ENCODE peak calls at places on chromosomes 3 and 15, in four cellular contexts. F is trophoblast cell, T is astrocyte, E is DND-41. W is an unnamed sample.

GRCh38 chr3:114035146-114035545 is 21.2 kb downstream of the CCDC191 start:
- DNase-seq in E (no peak), F (no peak), T (peak), W (no peak)

GRCh38 chr3:66239513-66240135 is 18.8 kb downstream of the SLC25A26 start:
- DNase-seq in E (peak), T (no peak), F (no peak), W (no peak)

GRCh38 chr15:89243046-89243690 is 611 bp upstream of the FANCI start:
- DNase-seq in F (no peak), T (no peak), E (no peak), W (no peak)

GRCh38 chr3:122665226-122665786 is 15.3 kb upstream of the PARP14 start:
- DNase-seq in T (no peak), F (no peak), E (no peak), W (no peak)

GRCh38 chr3:124235446-124235845 is 243.5 kb upstream of the ROPN1 start:
- DNase-seq in F (no peak), E (no peak), T (no peak), W (no peak)

GRCh38 chr3:52490938-52491526 is 4.1 kb upstream of the STAB1 start:
- DNase-seq in F (no peak), E (no peak), T (peak), W (no peak)

GRCh38 chr15:65731926-65732325 is 60.2 kb downstream of the DENND4A start:
- DNase-seq in E (no peak), F (no peak), T (no peak), W (no peak)

GRCh38 chr3:194294888-194295214 is 56.3 kb downstream of the CPN2 start:
- DNase-seq in F (no peak), E (no peak), T (no peak), W (no peak)

GRCh38 chr3:53171827-53172505 is 11.0 kb downstream of the PRKCD start:
- DNase-seq in F (no peak), T (no peak), E (no peak), W (no peak)

GRCh38 chr3:157074490-157074889 is 85.5 kb downstream of the CCNL1 start:
- DNase-seq in T (no peak), F (no peak), E (no peak), W (no peak)

GRCh38 chr3:52291508-52292181 is 4.0 kb downstream of the GLYCTK start:
- DNase-seq in F (no peak), E (peak), T (no peak), W (peak)

GRCh38 chr15:59160880-59161593 is 45.6 kb upstream of the LDHAL6B start:
- DNase-seq in F (no peak), T (no peak), E (no peak), W (no peak)

GRCh38 chr3:159947220-159947619 is 41.4 kb upstream of the IL12A start:
- DNase-seq in T (peak), E (no peak), F (peak), W (no peak)

GRCh38 chr15:90016721-90017120 is 15.6 kb downstream of the ZNF710 start:
- DNase-seq in F (no peak), T (no peak), E (peak), W (no peak)

GRCh38 chr3:32451049-32451659 is 51.5 kb downstream of the CMTM6 start:
- DNase-seq in F (no peak), T (no peak), E (no peak), W (no peak)

GRCh38 chr15:29129903-29130302 is 139.7 kb downstream of the NSMCE3 start:
- DNase-seq in E (no peak), T (no peak), F (no peak), W (no peak)

GRCh38 chr3:170961616-170962400 is 53.4 kb upstream of the EIF5A2 start:
- DNase-seq in E (no peak), F (peak), T (peak), W (peak)

GRCh38 chr3:161415506-161416231 is 44.4 kb upstream of the SPTSSB start:
- DNase-seq in T (peak), F (no peak), E (no peak), W (no peak)

GRCh38 chr15:90264649-90265048 is 823 bp upstream of the NGRN start:
- DNase-seq in F (no peak), T (no peak), E (peak), W (peak)

GRCh38 chr3:185175370-185175987 is 22.6 kb upstream of the C3orf70 start:
- DNase-seq in E (no peak), F (no peak), T (no peak), W (peak)

GRCh38 chr3:56899851-56900250 is 98.1 kb upstream of the ARHGEF3 start:
- DNase-seq in E (no peak), F (no peak), T (no peak), W (no peak)

GRCh38 chr15:63968122-63968524 is 78.2 kb downstream of the DAPK2 start:
- DNase-seq in E (no peak), T (no peak), F (no peak), W (peak)

GRCh38 chr3:53226142-53226840 is 29.5 kb downstream of the TKT start:
- DNase-seq in F (no peak), E (no peak), T (no peak), W (no peak)

GRCh38 chr3:25567390-25567789 is 97.3 kb downstream of the TOP2B start:
- DNase-seq in F (no peak), T (peak), E (no peak), W (no peak)

GRCh38 chr15:74725241-74725774 is at the start of gene CYP1A1:
- DNase-seq in E (no peak), T (no peak), F (no peak), W (peak)

GRCh38 chr3:3307491-3307890 is 128.0 kb upstream of the CRBN start:
- DNase-seq in T (no peak), F (no peak), E (no peak), W (no peak)

GRCh38 chr3:9754678-9755077 is 4.9 kb downstream of the OGG1 start:
- DNase-seq in T (no peak), F (no peak), E (no peak), W (no peak)

GRCh38 chr3:167913218-167913902 is 177.8 kb downstream of the SERPINI1 start:
- DNase-seq in F (no peak), E (no peak), T (peak), W (no peak)

GRCh38 chr3:14508966-14509795 is 31.0 kb downstream of the GRIP2 start:
- DNase-seq in E (peak), T (no peak), F (peak), W (peak)

GRCh38 chr3:195690951-195691350 is 29.8 kb upstream of the MUC20 start:
- DNase-seq in T (no peak), E (no peak), F (no peak), W (no peak)

GRCh38 chr3:19811689-19812088 is 122.3 kb downstream of the EFHB start:
- DNase-seq in F (no peak), E (no peak), T (no peak), W (no peak)

GRCh38 chr3:132773071-132773619 is 50.9 kb upstream of the NPHP3 start:
- DNase-seq in F (no peak), E (no peak), T (peak), W (no peak)

GRCh38 chr15:85879334-85880163 is 84.8 kb upstream of the KLHL25 start:
- DNase-seq in T (no peak), E (no peak), F (peak), W (no peak)

GRCh38 chr3:71684752-71685151 is 40.5 kb downstream of the EIF4E3 start:
- DNase-seq in F (no peak), E (no peak), T (peak), W (peak)

GRCh38 chr3:169389925-169390253 is 273.6 kb downstream of the MECOM start:
- DNase-seq in T (no peak), E (no peak), F (no peak), W (peak)

DNA sequence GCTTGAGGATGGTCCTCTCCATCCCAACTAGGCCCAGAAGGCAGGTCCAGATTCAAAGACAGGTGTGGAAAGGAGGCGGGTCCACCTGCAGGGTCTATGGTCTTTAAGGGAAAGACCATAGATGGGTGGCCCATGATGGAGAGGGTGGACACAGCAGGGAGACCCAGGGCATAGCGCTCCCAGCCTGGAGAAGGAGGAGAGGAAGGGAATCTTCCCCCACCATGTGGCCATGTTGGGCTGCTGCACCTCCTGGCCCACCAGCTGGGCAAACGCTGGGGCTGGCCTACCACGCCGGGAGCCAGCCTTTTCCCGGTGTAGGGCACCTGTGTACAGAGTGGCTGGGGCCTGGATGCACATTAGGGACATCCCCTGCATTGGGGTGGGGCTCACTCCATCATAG is 265.2 kb upstream of the TLE3 start:
- DNase-seq in F (peak), T (peak), E (no peak), W (no peak)
- H3K9ac ChIP-seq in F (no peak), T (no peak), E (no peak), W (no peak)

GRCh38 chr3:178510496-178510895 is 25.7 kb upstream of the KCNMB2 start:
- DNase-seq in F (no peak), T (no peak), E (no peak), W (no peak)
- H3K9ac ChIP-seq in F (no peak), T (no peak), E (no peak), W (no peak)

GRCh38 chr3:100083209-100083608 is 31.1 kb downstream of the FILIP1L start:
- DNase-seq in E (no peak), F (no peak), T (no peak), W (no peak)
- H3K9ac ChIP-seq in E (no peak), F (no peak), T (no peak), W (no peak)

GRCh38 chr3:178419078-178419477 is 117.2 kb upstream of the KCNMB2 start:
- DNase-seq in E (no peak), F (peak), T (peak), W (no peak)
- H3K9ac ChIP-seq in E (no peak), F (no peak), T (no peak), W (no peak)

DNA sequence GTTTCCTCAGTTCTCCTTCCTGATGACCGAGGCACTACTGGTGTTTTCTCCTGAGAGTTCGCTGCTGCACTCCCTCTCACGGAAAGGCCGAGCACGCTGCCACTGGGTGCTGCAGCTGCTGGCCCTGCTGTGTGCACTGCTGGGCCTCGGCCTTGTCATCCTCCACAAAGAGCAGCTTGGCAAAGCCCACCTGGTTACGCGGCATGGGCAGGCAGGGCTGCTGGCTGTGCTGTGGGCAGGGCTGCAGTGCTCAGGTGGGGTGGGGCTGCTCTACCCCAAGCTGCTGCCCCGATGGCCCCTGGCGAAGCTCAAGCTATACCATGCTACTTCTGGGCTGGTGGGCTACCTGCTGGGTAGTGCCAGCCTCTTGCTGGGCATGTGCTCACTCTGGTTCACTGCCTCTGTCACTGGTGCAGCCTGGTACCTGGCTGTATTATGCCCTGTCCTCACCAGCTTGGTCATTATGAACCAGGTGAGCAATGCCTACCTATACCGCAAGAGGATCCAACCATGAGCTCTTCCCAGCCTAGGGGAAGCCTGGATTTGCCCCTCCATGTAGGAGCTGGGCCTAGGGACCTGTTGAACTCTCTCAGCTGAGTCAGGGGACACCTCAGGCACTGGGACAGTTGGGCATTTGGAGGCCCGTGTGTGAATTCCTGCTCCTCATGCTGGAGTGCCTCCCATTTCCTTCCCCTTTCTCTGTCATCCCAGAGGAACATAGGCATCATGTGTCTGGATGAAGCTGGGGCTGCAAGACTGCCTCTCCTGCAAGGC is 2.8 kb downstream of the CYB561D2 start:
- DNase-seq in T (no peak), F (no peak), E (no peak), W (no peak)
- H3K9ac ChIP-seq in T (no peak), F (no peak), E (no peak), W (no peak)

GRCh38 chr3:36903119-36903882 is 41.6 kb downstream of the TRANK1 start:
- DNase-seq in T (no peak), E (peak), F (no peak), W (no peak)

GRCh38 chr3:36905545-36905944 is 39.3 kb downstream of the TRANK1 start:
- DNase-seq in F (no peak), E (no peak), T (no peak), W (no peak)

GRCh38 chr3:36904641-36905040 is 40.2 kb downstream of the TRANK1 start:
- DNase-seq in T (no peak), E (no peak), F (no peak), W (no peak)

GRCh38 chr3:36900474-36901443 is 44.1 kb downstream of the TRANK1 start:
- DNase-seq in F (no peak), E (no peak), T (no peak), W (no peak)

DNA sequence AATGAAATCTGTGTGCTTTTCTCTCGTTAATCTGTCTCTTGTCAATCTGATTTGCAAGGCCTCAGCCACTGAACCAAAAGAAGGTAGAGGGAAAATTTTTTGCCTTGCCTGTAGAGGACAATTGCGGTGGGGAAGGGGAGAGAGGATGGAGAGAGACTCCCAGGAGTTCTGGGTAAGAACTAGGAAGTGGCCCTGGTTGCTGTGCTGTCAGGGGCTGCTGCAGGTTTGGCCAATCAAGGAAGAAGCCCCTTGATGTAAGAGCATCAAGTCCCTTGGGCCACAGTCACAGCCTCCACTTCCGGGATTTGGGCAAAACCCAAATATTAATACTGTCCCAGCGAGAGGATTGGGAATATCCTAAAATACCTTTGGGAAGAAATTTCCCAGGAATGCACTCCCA is 43.3 kb downstream of the TRANK1 start:
- DNase-seq in E (no peak), F (no peak), T (no peak), W (no peak)
- H3K9ac ChIP-seq in E (no peak), F (no peak), T (no peak), W (no peak)

DNA sequence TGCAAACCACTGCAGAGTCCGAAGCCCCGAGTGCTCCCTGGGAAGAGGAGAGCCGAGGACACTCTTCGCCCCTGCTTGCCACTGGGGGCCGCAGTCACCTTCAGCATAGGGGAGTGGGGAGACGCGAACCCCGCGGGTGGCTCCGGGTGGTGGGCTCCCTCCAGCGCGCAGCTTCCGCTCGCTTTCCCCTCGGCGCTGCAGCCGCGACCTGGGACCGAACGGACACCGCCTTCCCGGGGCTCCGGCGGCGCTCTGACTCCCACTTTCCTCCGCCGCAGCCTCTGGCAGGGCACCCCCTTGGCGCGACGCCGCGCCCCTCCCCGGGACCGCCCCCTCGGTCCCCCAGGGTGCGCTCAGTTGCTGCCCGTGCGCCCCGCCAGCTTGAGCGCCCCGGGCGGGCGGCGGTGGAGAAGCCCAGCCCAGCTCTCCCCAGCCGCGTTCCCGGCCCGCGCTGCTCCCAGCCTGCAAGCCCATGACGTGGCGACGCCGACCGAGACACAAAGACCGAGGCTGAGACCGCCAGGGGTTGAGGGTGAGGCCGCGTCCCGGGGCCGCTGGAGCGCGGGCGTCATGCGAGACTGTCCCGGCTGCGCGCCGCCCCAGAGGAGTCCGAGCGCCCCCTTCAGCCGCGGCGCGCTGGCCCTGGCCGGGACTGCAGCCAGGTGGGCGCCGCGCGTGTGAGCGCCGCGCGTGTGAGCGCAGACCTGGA is at the start of gene MINAR1:
- DNase-seq in T (peak), E (no peak), F (peak), W (no peak)
- H3K9ac ChIP-seq in T (peak), E (no peak), F (peak), W (peak)

GRCh38 chr15:71752085-71752484 is 58.3 kb upstream of the NR2E3 start:
- DNase-seq in E (no peak), F (no peak), T (no peak), W (no peak)
- H3K9ac ChIP-seq in E (no peak), F (no peak), T (peak), W (no peak)